ENCODE peak calls at places on chromosome 2, in six cellular contexts. C is EH; G is activated CD4-positive, alpha-beta memory T cell treated with anti-CD3 and anti-CD28 coated beads, Interleukin-2, amount 10 ng/mL, durations not matched to agents 7 days and 5 days; H is GM10248; F is stimulated activated naive CD8-positive, alpha-beta T cell treated with anti-CD3 and anti-CD28 coated beads, Interleukin-15, Interleukin-2, amounts not matched to agents 100 U/mL and 50 U/mL, for 24 hours; W is GM13976. M is an unnamed sample.

GRCh38 chr2:222860740-222861410 is at the start of gene ACSL3:
- DNase-seq in C (peak), F (peak), W (peak), H (peak), G (peak), M (peak)

GRCh38 chr2:86807462-86808275 is 17.0 kb upstream of the CD8A start:
- DNase-seq in G (peak), C (peak), H (no peak), F (peak), W (peak), M (no peak)

GRCh38 chr2:25230128-25230527 is 61.7 kb upstream of the POMC start:
- DNase-seq in C (no peak), W (no peak), F (no peak), G (no peak), H (no peak), M (no peak)

GRCh38 chr2:73907840-73908452 is 15.1 kb downstream of the ACTG2 start:
- DNase-seq in C (peak), W (peak), H (peak), F (peak), G (peak), M (peak)

GRCh38 chr2:63814114-63814513 is 27.6 kb upstream of the UGP2 start:
- DNase-seq in C (peak), F (no peak), W (no peak), H (no peak), G (no peak), M (no peak)

GRCh38 chr2:234880551-234881211 is 71.1 kb upstream of the SH3BP4 start:
- DNase-seq in H (no peak), W (no peak), F (no peak), G (peak), C (peak), M (no peak)

GRCh38 chr2:162732946-162733698 is 105.4 kb downstream of the KCNH7 start:
- DNase-seq in C (no peak), W (no peak), F (no peak), H (no peak), G (no peak), M (no peak)

GRCh38 chr2:32058130-32058529 is 5.2 kb upstream of the SPAST start:
- DNase-seq in H (no peak), F (no peak), G (no peak), W (no peak), C (peak), M (peak)

GRCh38 chr2:39435974-39436591 is 1.0 kb downstream of the MAP4K3 start:
- DNase-seq in W (no peak), C (peak), H (no peak), F (no peak), G (no peak), M (no peak)

GRCh38 chr2:9460441-9461017 is 13.8 kb upstream of the IAH1 start:
- DNase-seq in C (no peak), F (no peak), H (no peak), G (no peak), W (no peak), M (no peak)